ENCODE peak calls at places on chromosomes 7 and 10, in seven cellular contexts. E, X, T, H, U, W and I are unnamed samples.

GRCh38 chr10:58451490-58451889 is 61.2 kb upstream of the BICC1 start:
- DNase-seq in E (no peak), X (no peak), T (no peak), H (no peak), U (no peak), W (no peak), I (no peak)

GRCh38 chr7:39195967-39196366 is 218.3 kb downstream of the POU6F2 start:
- DNase-seq in E (no peak), X (no peak), T (no peak), H (no peak), U (no peak), W (no peak), I (no peak)

GRCh38 chr7:38757946-38758345 is 126.8 kb upstream of the AMPH start:
- DNase-seq in E (no peak), X (no peak), T (no peak), H (no peak), U (no peak), W (no peak), I (no peak)

GRCh38 chr7:139389774-139390173 is 30.1 kb downstream of the LUC7L2 start:
- DNase-seq in E (no peak), X (no peak), T (no peak), H (no peak), U (no peak), W (no peak), I (no peak)

GRCh38 chr10:94626476-94626875 is 57.1 kb upstream of the CYP2C18 start:
- DNase-seq in E (no peak), X (no peak), T (no peak), H (no peak), U (no peak), W (no peak), I (no peak)

GRCh38 chr10:91242940-91243339 is 22.5 kb downstream of the PCGF5 start:
- DNase-seq in E (no peak), X (no peak), T (no peak), H (no peak), U (no peak), W (no peak), I (no peak)

GRCh38 chr10:119541046-119541445 is 1.5 kb downstream of the RGS10 start:
- DNase-seq in E (no peak), X (no peak), T (no peak), H (peak; percentile 21), U (no peak), W (peak; percentile 25), I (peak; percentile 14)

GRCh38 chr7:157056246-157056645 is 45.8 kb upstream of the MNX1 start:
- DNase-seq in E (no peak), X (no peak), T (no peak), H (no peak), U (no peak), W (no peak), I (no peak)

GRCh38 chr7:31006864-31007263 is 43.1 kb downstream of the GHRHR start:
- DNase-seq in E (no peak), X (no peak), T (no peak), H (no peak), U (no peak), W (no peak), I (no peak)

GRCh38 chr10:86299562-86299961 is 67.0 kb downstream of the GRID1 start:
- DNase-seq in E (no peak), X (no peak), T (no peak), H (no peak), U (no peak), W (no peak), I (no peak)

GRCh38 chr7:132609222-132609621 is 33.0 kb upstream of the PLXNA4 start:
- DNase-seq in E (no peak), X (no peak), T (no peak), H (no peak), U (no peak), W (no peak), I (no peak)

GRCh38 chr7:124924906-124925305 is 4.7 kb downstream of the POT1 start:
- DNase-seq in E (no peak), X (no peak), T (no peak), H (no peak), U (no peak), W (no peak), I (peak; percentile 20)